ENCODE peak calls at places on chromosomes 3 and 15, in eight cellular contexts. J is kidney tubule cell; I is ovary; C is DMS53; R is endothelial cell of umbilical vein; N is mucosa of descending colon; M is SK-N-SH; Y is stimulated activated CD4-positive, alpha-beta T cell treated with anti-CD3 and anti-CD28 coated beads, Interleukin-2, amount 100 ng/mL, for 24 hours. U is an unnamed sample.

GRCh38 chr3:97901327-97902295 is 70.6 kb downstream of the RIOX2 start:
- DNase-seq in J (no peak), I (no peak), C (no peak), R (peak), N (peak), M (no peak), Y (no peak), U (peak)

GRCh38 chr3:38986901-38987300 is 64.8 kb downstream of the SCN11A start:
- DNase-seq in J (no peak), I (no peak), C (no peak), R (no peak), N (no peak), M (no peak), Y (no peak), U (no peak)

GRCh38 chr15:23570466-23570865 is 5.0 kb downstream of the MKRN3 start:
- DNase-seq in J (no peak), I (no peak), C (no peak), R (no peak), N (no peak), M (no peak), Y (no peak), U (no peak)

GRCh38 chr3:171548918-171549317 is 88.7 kb upstream of the TNIK start:
- DNase-seq in J (peak), I (no peak), C (no peak), R (no peak), N (no peak), M (no peak), Y (no peak), U (no peak)

GRCh38 chr3:63656791-63657190 is 4.3 kb downstream of the SNTN start:
- DNase-seq in J (peak), I (no peak), C (no peak), R (no peak), N (no peak), M (no peak), Y (no peak), U (no peak)

GRCh38 chr3:190533511-190534282 is 19.8 kb downstream of the IL1RAP start:
- DNase-seq in J (peak), I (peak), C (no peak), R (peak), N (peak), M (no peak), Y (no peak), U (peak)

GRCh38 chr15:56468271-56468912 is 3.5 kb upstream of the MNS1 start:
- DNase-seq in J (peak), I (no peak), C (peak), R (peak), N (no peak), M (no peak), Y (no peak), U (no peak)

GRCh38 chr3:166211451-166211850 is 374.2 kb upstream of the BCHE start:
- DNase-seq in J (no peak), I (no peak), C (no peak), R (no peak), N (no peak), M (no peak), Y (no peak), U (no peak)

GRCh38 chr3:65861718-65862117 is 177.0 kb downstream of the MAGI1 start:
- DNase-seq in J (no peak), I (no peak), C (no peak), R (no peak), N (no peak), M (no peak), Y (no peak), U (no peak)

GRCh38 chr15:99635145-99635544 is 69.4 kb downstream of the MEF2A start:
- DNase-seq in J (no peak), I (no peak), C (no peak), R (no peak), N (no peak), M (no peak), Y (no peak), U (no peak)

GRCh38 chr15:25250011-25250596 is 188.7 kb downstream of the UBE3A start:
- DNase-seq in J (no peak), I (peak), C (no peak), R (no peak), N (no peak), M (no peak), Y (no peak), U (peak)

GRCh38 chr3:115648559-115648958 is 25.2 kb downstream of the GAP43 start:
- DNase-seq in J (peak), I (no peak), C (no peak), R (no peak), N (no peak), M (no peak), Y (no peak), U (no peak)

GRCh38 chr15:74377831-74378766 is 10.7 kb upstream of the CYP11A1 start:
- DNase-seq in J (no peak), I (no peak), C (no peak), R (no peak), N (no peak), M (peak), Y (no peak), U (no peak)

GRCh38 chr3:177610677-177611654 is 413.7 kb upstream of the TBL1XR1 start:
- DNase-seq in J (no peak), I (peak), C (peak), R (peak), N (peak), M (no peak), Y (no peak), U (peak)

GRCh38 chr3:57112206-57112605 is 51.7 kb downstream of the SPATA12 start:
- DNase-seq in J (no peak), I (no peak), C (peak), R (no peak), N (no peak), M (peak), Y (no peak), U (no peak)

GRCh38 chr15:68389936-68390790 is 41.8 kb downstream of the ITGA11 start:
- DNase-seq in J (peak), I (no peak), C (no peak), R (peak), N (no peak), M (no peak), Y (no peak), U (no peak)

GRCh38 chr3:14304101-14305045 is 98.0 kb upstream of the SLC6A6 start:
- DNase-seq in J (no peak), I (no peak), C (no peak), R (no peak), N (no peak), M (no peak), Y (no peak), U (no peak)

GRCh38 chr3:122969585-122970453 is 57.7 kb downstream of the SEMA5B start:
- DNase-seq in J (peak), I (no peak), C (no peak), R (no peak), N (no peak), M (no peak), Y (no peak), U (no peak)

GRCh38 chr15:48336940-48337339 is 5.7 kb downstream of the DUT start:
- DNase-seq in J (no peak), I (no peak), C (peak), R (peak), N (no peak), M (peak), Y (no peak), U (no peak)

GRCh38 chr3:24139463-24140412 is 194.7 kb downstream of the NR1D2 start:
- DNase-seq in J (no peak), I (no peak), C (no peak), R (no peak), N (no peak), M (no peak), Y (no peak), U (no peak)

GRCh38 chr3:81352867-81353266 is 408.6 kb downstream of the GBE1 start:
- DNase-seq in J (peak), I (no peak), C (peak), R (peak), N (peak), M (no peak), Y (no peak), U (peak)

GRCh38 chr3:120399372-120399771 is 50.2 kb upstream of the LRRC58 start:
- DNase-seq in J (no peak), I (no peak), C (no peak), R (no peak), N (no peak), M (no peak), Y (no peak), U (no peak)

GRCh38 chr3:134846943-134847342 is 51.9 kb downstream of the EPHB1 start:
- DNase-seq in J (peak), I (no peak), C (peak), R (peak), N (no peak), M (no peak), Y (no peak), U (no peak)

GRCh38 chr15:25019434-25019833 is 64.6 kb downstream of the SNRPN start:
- DNase-seq in J (no peak), I (no peak), C (no peak), R (no peak), N (no peak), M (no peak), Y (no peak), U (no peak)

GRCh38 chr3:45582407-45582806 is 12.1 kb upstream of the LIMD1 start:
- DNase-seq in J (no peak), I (no peak), C (no peak), R (no peak), N (no peak), M (no peak), Y (no peak), U (no peak)

GRCh38 chr3:151421956-151422355 is 37.4 kb upstream of the P2RY12 start:
- DNase-seq in J (no peak), I (no peak), C (peak), R (no peak), N (no peak), M (no peak), Y (no peak), U (no peak)

U was measured in colonic mucosa.